ENCODE peak calls at places on chromosomes 2 and 18, in four cellular contexts. H is upper lobe of left lung, M is psoas muscle, I is PC-3. U is an unnamed sample.
A peak's percentile ranks its signal among the peaks of the same experiment; 100 is the strongest.

GRCh38 chr18:24979223-24979622 is 372.7 kb downstream of the ZNF521 start:
- ATAC-seq in H (no peak), M (no peak), I (no peak), U (no peak)

GRCh38 chr2:203623616-203624015 is 82.8 kb upstream of the CD28 start:
- ATAC-seq in H (peak; percentile 83), M (no peak), I (no peak), U (no peak)

GRCh38 chr2:66437055-66437454 is 2.1 kb downstream of the MEIS1 start:
- ATAC-seq in H (no peak), M (no peak), I (no peak), U (no peak)

GRCh38 chr2:2026252-2026831 is 282.0 kb upstream of the PXDN start:
- ATAC-seq in H (peak; percentile 31), M (no peak), I (no peak), U (peak; percentile 13)

GRCh38 chr2:152468832-152469692 is 134.1 kb downstream of the FMNL2 start:
- ATAC-seq in H (peak; percentile 39), M (peak; percentile 44), I (peak; percentile 29), U (peak; percentile 32)

GRCh38 chr18:50791599-50792438 is 28.0 kb downstream of the MRO start:
- ATAC-seq in H (no peak), M (no peak), I (no peak), U (no peak)

GRCh38 chr2:168138369-168138768 is 109.0 kb downstream of the STK39 start:
- ATAC-seq in H (no peak), M (no peak), I (no peak), U (peak; percentile 58)

GRCh38 chr2:55768991-55769390 is 75.3 kb upstream of the PNPT1 start:
- ATAC-seq in H (no peak), M (no peak), I (no peak), U (no peak)

GRCh38 chr18:76721207-76721996 is 101.0 kb upstream of the ZNF236 start:
- ATAC-seq in H (no peak), M (no peak), I (no peak), U (no peak)

GRCh38 chr2:71235930-71236587 is 9.2 kb upstream of the PAIP2B start:
- ATAC-seq in H (no peak), M (no peak), I (no peak), U (no peak)

GRCh38 chr18:13446024-13446423 is 227.5 kb downstream of the LDLRAD4 start:
- ATAC-seq in H (no peak), M (no peak), I (no peak), U (no peak)

GRCh38 chr2:132037527-132038178 is 124.1 kb downstream of the ANKRD30BL start:
- ATAC-seq in H (no peak), M (no peak), I (no peak), U (no peak)

GRCh38 chr2:43082111-43082877 is 144.1 kb downstream of the ZFP36L2 start:
- ATAC-seq in H (peak; percentile 21), M (peak; percentile 55), I (peak; percentile 7), U (peak; percentile 13)

GRCh38 chr2:114550364-114550763 is 107.9 kb downstream of the DPP10 start:
- ATAC-seq in H (no peak), M (no peak), I (no peak), U (no peak)

GRCh38 chr2:127661072-127661618 is 14.2 kb downstream of the LIMS2 start:
- ATAC-seq in H (no peak), M (no peak), I (no peak), U (peak; percentile 10)

GRCh38 chr2:165682546-165682945 is 111.5 kb downstream of the GALNT3 start:
- ATAC-seq in H (no peak), M (no peak), I (no peak), U (peak; percentile 56)

GRCh38 chr2:36659872-36660312 is 36.6 kb upstream of the VIT start:
- ATAC-seq in H (no peak), M (peak; percentile 76), I (no peak), U (no peak)

GRCh38 chr2:54903736-54904554 is 146.3 kb downstream of the RTN4 start:
- ATAC-seq in H (peak; percentile 70), M (peak; percentile 95), I (peak; percentile 81), U (peak; percentile 39)

GRCh38 chr2:1210352-1210751 is 202.9 kb upstream of the TPO start:
- ATAC-seq in H (no peak), M (no peak), I (no peak), U (no peak)

GRCh38 chr2:160287476-160287875 is 87.4 kb upstream of the ITGB6 start:
- ATAC-seq in H (no peak), M (peak; percentile 37), I (no peak), U (no peak)
- H3K4me1 ChIP-seq in H (peaks cover 35% of the 10 kb centered on the region), M (peaks cover 50% of the 10 kb centered on the region), I (no peaks in the 10 kb centered on the region), U (peaks cover 3% of the 10 kb centered on the region)

GRCh38 chr18:23460285-23461273 is 7.5 kb downstream of the RIOK3 start:
- ATAC-seq in H (no peak), M (peak; percentile 56), I (no peak), U (no peak)

GRCh38 chr18:23458830-23459529 is 5.9 kb downstream of the RIOK3 start:
- ATAC-seq in H (peak; percentile 55), M (no peak), I (no peak), U (no peak)

GRCh38 chr18:23456835-23457234 is 3.7 kb downstream of the RIOK3 start:
- ATAC-seq in H (no peak), M (no peak), I (no peak), U (no peak)

GRCh38 chr18:23462876-23463275 is 9.8 kb downstream of the RIOK3 start:
- ATAC-seq in H (no peak), M (no peak), I (no peak), U (no peak)

DNA sequence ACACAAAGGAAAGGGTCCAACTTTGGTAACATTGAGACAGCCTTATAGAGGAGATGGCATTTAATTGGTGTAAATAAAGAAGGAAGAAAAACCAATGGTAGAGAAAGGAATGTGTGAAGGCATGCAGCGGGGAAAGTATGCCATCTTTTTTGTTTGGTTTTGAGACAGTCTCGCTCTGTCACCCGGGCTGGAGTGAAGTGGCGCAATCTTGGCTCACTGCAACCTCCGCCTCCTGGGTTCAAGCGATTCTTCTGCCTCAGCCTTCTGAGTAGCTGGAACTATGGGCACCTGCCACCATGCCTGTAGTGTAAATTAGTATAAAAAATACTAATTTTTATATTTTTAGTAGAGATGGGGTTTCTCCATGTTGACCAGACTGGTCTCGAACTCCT is 6.4 kb downstream of the RIOK3 start:
- ATAC-seq in H (no peak), M (no peak), I (no peak), U (no peak)
- H3K4me1 ChIP-seq in H (peaks cover 66% of the 10 kb centered on the region), M (peaks cover 59% of the 10 kb centered on the region), I (peaks cover 8% of the 10 kb centered on the region), U (peaks cover 17% of the 10 kb centered on the region)

GRCh38 chr18:12276736-12277554 is 22.8 kb downstream of the CIDEA start:
- ATAC-seq in H (no peak), M (no peak), I (no peak), U (no peak)

GRCh38 chr18:12279781-12280531 is 25.8 kb downstream of the CIDEA start:
- ATAC-seq in H (no peak), M (no peak), I (no peak), U (no peak)

GRCh38 chr18:12278153-12278764 is 24.1 kb downstream of the CIDEA start:
- ATAC-seq in H (no peak), M (no peak), I (peak; percentile 41), U (no peak)

GRCh38 chr18:12281861-12282260 is 26.2 kb upstream of the TUBB6 start:
- ATAC-seq in H (no peak), M (no peak), I (peak; percentile 1), U (no peak)

GRCh38 chr18:12278765-12279682 is 24.9 kb downstream of the CIDEA start:
- ATAC-seq in H (peak; percentile 87), M (peak; percentile 85), I (no peak), U (peak; percentile 98)
- H3K4me1 ChIP-seq in H (peaks cover 10% of the 10 kb centered on the region), M (peaks cover 6% of the 10 kb centered on the region), I (peaks cover 24% of the 10 kb centered on the region), U (peaks cover 66% of the 10 kb centered on the region)

DNA sequence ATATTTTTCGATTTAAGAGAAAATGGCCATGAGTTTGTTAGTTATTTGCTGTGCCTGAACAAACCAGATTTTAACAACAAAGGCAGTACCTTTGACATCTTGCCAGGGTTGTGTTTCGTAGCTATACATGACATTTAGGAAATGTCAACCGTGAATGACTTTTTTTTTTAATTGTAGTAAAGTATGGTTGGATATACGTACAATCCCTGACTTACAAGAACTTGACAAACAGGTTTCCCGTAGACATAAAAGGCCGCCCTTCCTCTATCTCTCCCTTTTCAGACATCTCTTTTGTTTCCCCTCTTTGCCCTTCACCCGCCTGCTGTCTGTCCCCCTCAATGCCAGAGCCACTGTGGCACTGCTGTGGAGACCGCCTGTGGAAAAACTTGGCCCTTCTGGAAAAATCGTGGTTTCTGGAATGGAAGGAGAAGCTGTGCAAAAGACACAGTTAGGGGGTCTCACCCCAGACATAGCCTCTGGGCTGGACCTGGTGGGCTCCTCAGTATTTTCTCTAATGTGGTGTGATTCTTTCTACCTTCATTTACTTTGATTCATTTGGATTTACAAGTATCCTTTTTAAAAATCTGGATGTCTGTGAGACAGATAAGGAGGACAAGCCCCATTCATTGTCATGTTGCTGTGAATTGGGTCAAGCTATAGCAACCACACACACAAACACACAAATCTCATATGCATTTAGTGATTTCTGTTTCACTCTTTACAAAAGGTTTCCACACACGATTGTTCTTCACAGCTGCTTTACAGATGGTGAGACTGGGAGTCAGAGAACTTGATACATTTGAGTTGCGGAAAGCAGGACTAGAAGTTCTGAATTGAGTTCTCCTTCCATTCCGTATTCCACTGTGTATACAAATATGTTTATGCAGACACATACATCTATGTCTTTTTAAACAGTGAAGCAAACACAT is 48.6 kb downstream of the SPATS2L start:
- ATAC-seq in H (no peak), M (no peak), I (no peak), U (no peak)
- H3K4me1 ChIP-seq in H (no peaks in the 10 kb centered on the region), M (peaks cover 42% of the 10 kb centered on the region), I (peaks cover 18% of the 10 kb centered on the region), U (peaks cover 36% of the 10 kb centered on the region)

DNA sequence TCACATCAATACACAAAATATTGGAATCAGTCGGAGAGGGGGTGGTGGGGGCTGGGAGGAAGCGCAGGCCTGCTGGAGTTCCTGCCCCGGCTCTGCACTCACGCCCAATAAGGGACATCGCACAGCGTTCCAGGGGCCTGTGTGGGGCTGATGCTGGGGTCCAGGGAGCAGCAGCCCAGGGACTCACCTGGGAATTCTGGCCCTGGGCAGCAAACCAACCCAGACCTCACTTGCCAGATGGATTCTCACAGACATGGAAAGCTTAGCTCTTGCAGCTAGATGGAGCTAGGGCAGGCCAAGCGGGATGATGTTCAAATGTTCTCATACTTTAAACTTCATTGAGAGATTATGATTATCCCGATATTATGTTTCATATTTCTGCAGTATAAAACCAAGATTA is 266.6 kb upstream of the TANK start:
- ATAC-seq in H (no peak), M (no peak), I (no peak), U (no peak)
- H3K4me1 ChIP-seq in H (no peaks in the 10 kb centered on the region), M (no peaks in the 10 kb centered on the region), I (no peaks in the 10 kb centered on the region), U (no peaks in the 10 kb centered on the region)

U was measured in gastroesophageal sphincter.